ENCODE peak calls at places on chromosomes 3 and 15, in five cellular contexts. W is adrenal gland, O is GM12878, V is cardiac fibroblast, I is HepG2. G is an unnamed sample.

GRCh38 chr3:181752202-181752671 is 40.5 kb downstream of the SOX2 start:
- DNase-seq in W (no peak), I (no peak), O (no peak), V (no peak), G (no peak)

GRCh38 chr15:55322452-55322851 is 3.4 kb downstream of the PIGB start:
- DNase-seq in W (no peak), I (peak), O (no peak), V (no peak), G (no peak)

GRCh38 chr15:68795298-68795848 is 25.3 kb downstream of the ANP32A start:
- DNase-seq in I (no peak), O (no peak), W (peak), V (peak), G (no peak)

GRCh38 chr3:15496341-15496664 is 25.2 kb downstream of the COLQ start:
- DNase-seq in I (no peak), O (no peak), V (no peak), W (no peak), G (no peak)

GRCh38 chr3:127124135-127124534 is 68.8 kb upstream of the PRR23E start:
- DNase-seq in O (no peak), W (no peak), V (peak), I (no peak), G (no peak)

GRCh38 chr3:194137314-194138097 is 1.6 kb downstream of the HES1 start:
- DNase-seq in I (peak), W (peak), O (no peak), V (peak), G (no peak)

GRCh38 chr3:193768069-193768391 is 175.0 kb downstream of the OPA1 start:
- DNase-seq in V (peak), I (no peak), O (no peak), W (no peak), G (no peak)

GRCh38 chr3:7754653-7755052 is 747.0 kb upstream of the LMCD1 start:
- DNase-seq in V (no peak), I (no peak), W (no peak), O (no peak), G (no peak)

GRCh38 chr15:67433495-67434099 is 87.3 kb upstream of the C15orf61 start:
- DNase-seq in V (peak), I (peak), W (peak), O (peak), G (peak)

DNA sequence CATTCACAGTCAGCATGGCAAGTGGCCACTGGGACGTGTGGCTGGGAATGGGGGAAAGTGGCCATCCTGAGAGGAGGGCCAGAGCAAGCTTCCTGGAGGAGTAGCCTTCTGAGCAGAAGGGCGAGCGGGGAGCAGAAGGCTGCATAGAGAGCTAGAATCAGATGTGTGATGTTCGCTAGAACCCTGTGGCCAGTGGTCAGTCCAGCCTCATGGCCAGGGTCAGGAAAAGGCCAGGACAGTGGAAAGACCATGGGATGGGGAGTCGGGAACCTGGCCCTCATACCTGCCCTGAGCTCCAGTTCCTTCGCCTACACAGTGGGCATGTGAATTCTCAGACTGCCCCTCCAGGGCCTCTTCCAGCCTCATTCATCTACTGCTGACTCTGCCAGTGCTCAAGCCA is 102.4 kb downstream of the DNAJB8 start:
- DNase-seq in I (no peak), O (no peak), W (no peak), V (no peak), G (no peak)
- TF ChIP-seq CTCF in I (no peak), O (no peak), W (no peak), V (no peak), G (no peak)

DNA sequence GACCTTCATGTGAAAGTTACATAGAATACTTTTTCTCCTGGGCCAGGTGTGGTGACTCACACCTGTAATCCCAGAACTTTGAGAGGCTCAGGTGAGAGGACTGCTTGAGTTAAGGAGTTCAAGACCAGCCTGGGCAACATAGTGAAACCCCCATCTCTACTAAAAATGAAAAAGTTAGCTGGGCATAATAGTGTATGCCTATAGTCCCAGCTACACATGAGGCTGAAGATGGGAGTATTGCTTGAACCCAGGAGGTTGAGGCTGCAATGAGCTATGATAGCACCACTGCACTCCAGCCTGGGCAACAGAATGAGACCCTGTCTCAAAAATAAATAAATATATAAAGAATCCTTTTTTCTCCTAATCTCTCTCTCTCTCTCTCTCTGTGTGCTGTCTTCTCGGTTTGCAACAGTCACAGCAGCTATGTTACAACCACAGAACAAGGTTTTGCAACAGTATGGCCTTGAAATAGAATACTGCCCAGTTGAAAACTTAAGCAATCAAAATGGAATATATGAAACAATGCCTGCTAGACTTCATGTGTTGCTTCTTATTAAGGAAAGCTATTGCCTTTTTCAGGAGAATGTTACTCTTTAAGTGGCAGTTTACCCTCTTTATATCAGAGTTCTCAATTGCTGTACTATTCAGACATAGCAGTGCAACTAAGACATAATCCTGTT is 12.3 kb upstream of the DENND4A start:
- DNase-seq in W (no peak), I (peak), O (no peak), V (peak), G (no peak)
- H3K4me3 ChIP-seq in W (no peak), I (peak), O (no peak), V (no peak), G (no peak)

DNA sequence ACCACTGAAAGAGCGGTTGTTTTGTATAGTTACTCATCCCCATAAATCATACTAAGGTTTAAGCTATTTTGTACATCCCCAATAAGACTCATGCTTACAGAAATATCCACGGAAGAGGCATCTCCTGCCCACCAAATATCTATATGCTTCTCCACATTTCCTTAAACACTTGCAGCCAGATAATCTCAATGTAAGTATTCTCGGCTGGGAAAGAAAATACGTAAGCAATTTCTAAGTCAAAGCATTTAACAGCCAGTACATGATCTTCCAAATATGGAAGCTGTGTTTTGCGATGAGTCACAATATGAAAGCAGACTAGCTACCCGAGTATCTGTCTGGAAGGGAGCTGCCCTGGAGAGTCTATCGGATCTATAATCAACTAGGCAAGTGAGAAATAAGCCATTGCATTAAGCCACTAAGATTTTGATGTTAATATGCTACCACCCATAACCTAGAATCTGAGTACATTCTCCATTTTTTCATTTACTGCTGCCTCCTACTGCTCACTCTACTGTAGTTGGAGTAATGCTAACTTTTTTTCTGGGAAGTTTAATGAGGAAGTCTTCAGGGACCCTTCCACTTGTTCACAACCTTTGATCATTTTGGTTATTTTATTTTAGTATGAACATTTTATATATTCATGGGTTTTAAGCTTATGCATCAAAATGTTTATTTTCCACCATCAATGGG is 26.9 kb upstream of the ZMAT3 start:
- DNase-seq in O (no peak), W (no peak), I (no peak), V (peak), G (peak)
- TF ChIP-seq CTCF in O (no peak), W (no peak), I (no peak), V (peak), G (peak)

GRCh38 chr15:75763137-75763611 is 50.5 kb upstream of the CSPG4 start:
- DNase-seq in O (no peak), I (no peak), V (no peak), W (no peak), G (no peak)

GRCh38 chr15:75761446-75762356 is 49.1 kb upstream of the CSPG4 start:
- DNase-seq in O (no peak), I (no peak), V (no peak), W (no peak), G (no peak)

GRCh38 chr15:75760689-75761435 is 48.2 kb upstream of the CSPG4 start:
- DNase-seq in V (peak), I (no peak), W (no peak), O (no peak), G (no peak)

GRCh38 chr15:75753145-75753544 is 40.5 kb upstream of the CSPG4 start:
- DNase-seq in V (no peak), W (no peak), I (no peak), O (no peak), G (no peak)

GRCh38 chr15:75758071-75758872 is 45.6 kb upstream of the CSPG4 start:
- DNase-seq in O (peak), V (peak), W (peak), I (peak), G (peak)
- H3K4me3 ChIP-seq in O (peak), V (peak), W (peak), I (peak), G (peak)

GRCh38 chr3:42451116-42451515 is 40.7 kb upstream of the LYZL4 start:
- DNase-seq in O (no peak), W (no peak), V (peak), I (no peak), G (no peak)
- TF ChIP-seq CTCF in O (no peak), W (no peak), V (no peak), I (no peak), G (no peak)

DNA sequence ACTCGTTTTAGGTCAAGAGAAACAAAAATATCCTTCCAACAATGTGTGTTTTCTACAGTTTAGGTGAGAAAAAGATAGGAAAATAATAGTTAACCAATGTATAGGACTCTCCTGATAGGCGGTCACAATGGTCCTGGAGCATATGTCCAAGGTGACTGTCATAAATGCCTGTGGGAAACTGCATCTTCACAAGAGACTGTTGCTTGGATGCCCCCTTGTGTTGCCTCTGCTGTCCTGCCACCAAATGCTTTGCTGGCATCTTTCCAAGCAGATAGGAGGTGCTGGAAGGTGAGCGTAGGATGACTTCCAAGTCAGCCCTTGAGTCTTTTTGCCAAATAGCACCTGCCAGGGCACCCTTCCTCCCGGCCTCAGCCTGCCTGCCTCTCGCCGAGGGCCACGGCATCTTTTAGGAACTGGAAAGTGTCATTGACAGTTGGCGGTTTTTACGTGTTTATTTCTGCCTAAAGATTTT is 24.1 kb upstream of the SACM1L start:
- DNase-seq in I (peak), V (peak), O (peak), W (peak), G (no peak)
- H3K4me3 ChIP-seq in I (no peak), V (no peak), O (no peak), W (peak), G (no peak)

GRCh38 chr3:535566-536416 is 339.2 kb downstream of the CHL1 start:
- DNase-seq in O (no peak), W (no peak), I (no peak), V (peak), G (no peak)
- TF ChIP-seq CTCF in O (no peak), W (peak), I (no peak), V (no peak), G (peak)

GRCh38 chr3:37993067-37993809 is 2.7 kb downstream of the VILL start:
- DNase-seq in O (no peak), I (no peak), V (no peak), W (no peak), G (no peak)
- H3K4me3 ChIP-seq in O (peak), I (peak), V (peak), W (peak), G (peak)

DNA sequence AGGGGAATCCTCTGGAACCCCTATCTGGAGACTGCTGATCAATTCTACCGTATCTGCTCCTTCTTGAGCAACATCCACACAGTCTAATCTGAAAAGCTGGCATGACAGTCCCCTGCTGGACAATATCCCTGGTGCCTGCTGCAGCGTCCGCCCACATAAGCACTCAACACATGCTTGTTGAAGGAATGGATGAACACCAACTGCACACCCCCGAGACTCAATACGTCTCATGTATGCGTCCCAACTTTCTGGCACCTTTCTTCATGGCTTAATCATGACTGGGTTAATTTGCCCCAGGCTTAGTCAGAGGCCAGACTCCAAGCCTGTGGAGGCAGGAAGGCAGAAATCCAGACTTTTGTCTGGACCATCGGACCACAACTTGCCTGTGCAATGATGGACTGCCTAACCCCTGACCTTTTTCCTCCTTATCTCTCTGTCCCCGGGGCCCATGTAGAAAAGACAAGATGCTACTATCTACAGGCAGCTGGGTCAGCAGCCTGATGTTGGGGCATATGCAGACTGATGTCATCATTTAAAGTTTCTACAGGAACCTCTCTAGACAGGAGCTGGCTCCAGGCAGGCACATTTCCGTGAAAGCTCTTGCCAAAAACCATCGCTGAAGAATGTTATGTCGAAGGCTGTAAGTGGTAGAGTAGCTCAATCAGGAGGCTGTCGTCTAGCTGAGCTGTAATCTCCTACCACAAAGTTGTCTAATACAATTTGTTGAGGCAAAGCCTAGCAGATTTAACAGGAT is 114.1 kb upstream of the TPM1 start:
- DNase-seq in O (no peak), V (peak), I (peak), W (peak), G (peak)
- TF ChIP-seq CTCF in O (no peak), V (peak), I (peak), W (no peak), G (peak)

DNA sequence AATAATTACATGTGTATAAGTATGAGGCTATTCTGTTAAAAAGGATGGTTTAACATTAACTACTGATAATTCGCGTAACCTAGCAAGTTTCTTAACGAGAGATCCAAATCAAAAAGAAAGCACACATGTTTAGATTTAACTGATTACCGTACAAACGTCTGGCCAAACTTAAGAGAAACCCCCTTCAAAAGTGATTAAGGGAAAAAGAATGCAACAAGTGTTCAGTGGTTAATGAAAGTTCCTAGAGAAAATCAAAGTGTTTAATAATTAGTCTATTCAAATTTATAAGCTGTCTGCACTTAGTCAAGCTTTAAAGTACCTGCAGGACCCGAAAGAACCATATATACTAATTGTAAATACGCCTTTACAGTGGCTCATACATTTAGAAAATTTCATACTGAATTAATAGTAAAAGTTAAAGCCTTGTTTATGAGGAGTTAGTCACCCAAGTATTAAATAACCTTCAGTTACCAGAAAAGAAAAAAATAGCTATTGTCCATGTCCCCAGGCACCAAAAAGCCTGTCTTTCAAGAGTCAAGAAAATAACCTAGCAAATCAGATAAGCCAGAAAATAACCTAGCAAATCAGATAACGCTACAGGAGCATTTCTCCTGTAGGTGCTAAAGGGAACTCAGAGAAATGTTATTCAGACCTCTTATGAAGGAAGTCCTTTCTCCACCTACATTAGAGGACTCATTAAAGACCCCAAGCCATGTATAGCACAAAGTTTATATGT is 34.6 kb downstream of the ZNF589 start:
- DNase-seq in W (no peak), I (no peak), V (no peak), O (no peak), G (no peak)
- H3K4me3 ChIP-seq in W (no peak), I (no peak), V (no peak), O (no peak), G (no peak)